ENCODE peak calls at places on chromosome 6, in eight cellular contexts. One of them, this sample, is unnamed.

GRCh38 chr6:93418448-93419303 is 683 bp downstream of the EPHA7 start:
- DNase-seq in fibroblast of lung: peak
- DNase-seq in mucosa of gallbladder: peak
- DNase-seq in GM23248: peak
- DNase-seq in GM23338: peak
- DNase-seq in GM19239: no peak
- DNase-seq in dorsolateral prefrontal cortex: no peak
- DNase-seq in keratinocyte: no peak
- DNase-seq in this sample: no peak

GRCh38 chr6:6007311-6008113 is 787 bp upstream of the NRN1 start:
- DNase-seq in fibroblast of lung: no peak
- DNase-seq in mucosa of gallbladder: no peak
- DNase-seq in GM23248: peak
- DNase-seq in GM23338: peak
- DNase-seq in GM19239: no peak
- DNase-seq in dorsolateral prefrontal cortex: no peak
- DNase-seq in keratinocyte: no peak
- DNase-seq in this sample: no peak

GRCh38 chr6:102928109-102928508 is 1534.6 kb downstream of the GRIK2 start:
- DNase-seq in fibroblast of lung: no peak
- DNase-seq in mucosa of gallbladder: no peak
- DNase-seq in GM23248: no peak
- DNase-seq in GM23338: no peak
- DNase-seq in GM19239: no peak
- DNase-seq in dorsolateral prefrontal cortex: no peak
- DNase-seq in keratinocyte: no peak
- DNase-seq in this sample: no peak

GRCh38 chr6:5471044-5471443 is 209.7 kb downstream of the FARS2 start:
- DNase-seq in fibroblast of lung: peak
- DNase-seq in mucosa of gallbladder: peak
- DNase-seq in GM23248: peak
- DNase-seq in GM23338: peak
- DNase-seq in GM19239: peak
- DNase-seq in dorsolateral prefrontal cortex: peak
- DNase-seq in keratinocyte: no peak
- DNase-seq in this sample: peak

GRCh38 chr6:37668251-37668650 is 29.4 kb downstream of the MDGA1 start:
- DNase-seq in fibroblast of lung: no peak
- DNase-seq in mucosa of gallbladder: no peak
- DNase-seq in GM23248: peak
- DNase-seq in GM23338: no peak
- DNase-seq in GM19239: no peak
- DNase-seq in dorsolateral prefrontal cortex: no peak
- DNase-seq in keratinocyte: no peak
- DNase-seq in this sample: no peak

GRCh38 chr6:684831-685636 is 7.9 kb downstream of the EXOC2 start:
- DNase-seq in fibroblast of lung: peak
- DNase-seq in mucosa of gallbladder: no peak
- DNase-seq in GM23248: peak
- DNase-seq in GM23338: no peak
- DNase-seq in GM19239: peak
- DNase-seq in dorsolateral prefrontal cortex: no peak
- DNase-seq in keratinocyte: no peak
- DNase-seq in this sample: no peak

GRCh38 chr6:132818404-132819359 is 4.3 kb downstream of the RPS12 start:
- DNase-seq in fibroblast of lung: peak
- DNase-seq in mucosa of gallbladder: no peak
- DNase-seq in GM23248: peak
- DNase-seq in GM23338: peak
- DNase-seq in GM19239: no peak
- DNase-seq in dorsolateral prefrontal cortex: no peak
- DNase-seq in keratinocyte: no peak
- DNase-seq in this sample: no peak

GRCh38 chr6:15874821-15875220 is 212.0 kb upstream of the DTNBP1 start:
- DNase-seq in fibroblast of lung: peak
- DNase-seq in mucosa of gallbladder: no peak
- DNase-seq in GM23248: peak
- DNase-seq in GM23338: no peak
- DNase-seq in GM19239: no peak
- DNase-seq in dorsolateral prefrontal cortex: no peak
- DNase-seq in keratinocyte: no peak
- DNase-seq in this sample: no peak

GRCh38 chr6:2804516-2804915 is 37.1 kb downstream of the SERPINB1 start:
- DNase-seq in fibroblast of lung: no peak
- DNase-seq in mucosa of gallbladder: no peak
- DNase-seq in GM23248: no peak
- DNase-seq in GM23338: no peak
- DNase-seq in GM19239: no peak
- DNase-seq in dorsolateral prefrontal cortex: no peak
- DNase-seq in keratinocyte: no peak
- DNase-seq in this sample: no peak

GRCh38 chr6:12419626-12420272 is 129.6 kb downstream of the EDN1 start:
- DNase-seq in fibroblast of lung: no peak
- DNase-seq in mucosa of gallbladder: no peak
- DNase-seq in GM23248: no peak
- DNase-seq in GM23338: no peak
- DNase-seq in GM19239: no peak
- DNase-seq in dorsolateral prefrontal cortex: no peak
- DNase-seq in keratinocyte: no peak
- DNase-seq in this sample: no peak